ENCODE peak calls at places on chromosomes 4 and X, in nine cellular contexts. X, B, L, I, O, M, T, H and Z are unnamed samples.

GRCh38 chr4:41196633-41197332 is 17.6 kb downstream of the APBB2 start:
- DNase-seq in X (no peak), B (no peak), L (no peak), I (no peak), O (no peak), M (no peak), T (no peak), H (no peak), Z (no peak)

GRCh38 chr4:169059294-169060201 is 49.5 kb upstream of the CBR4 start:
- DNase-seq in X (no peak), B (no peak), L (no peak), I (no peak), O (no peak), M (peak), T (no peak), H (no peak), Z (no peak)

GRCh38 chr4:104128850-104129213 is 365.9 kb downstream of the CXXC4 start:
- DNase-seq in X (no peak), B (no peak), L (no peak), I (no peak), O (no peak), M (no peak), T (no peak), H (no peak), Z (no peak)

GRCh38 chr4:153159016-153159415 is 45.2 kb upstream of the TRIM2 start:
- DNase-seq in X (no peak), B (no peak), L (no peak), I (no peak), O (no peak), M (no peak), T (no peak), H (no peak), Z (no peak)

GRCh38 chr4:1579834-1580686 is 104.1 kb downstream of the FAM53A start:
- DNase-seq in X (peak), B (peak), L (peak), I (peak), O (peak), M (peak), T (no peak), H (peak), Z (peak)

GRCh38 chrX:46573331-46573895 is at the start of gene CHST7:
- DNase-seq in X (peak), B (no peak), L (peak), I (no peak), O (peak), M (peak), T (peak), H (no peak), Z (peak)

GRCh38 chrX:108299101-108299591 is 139.1 kb downstream of the COL4A6 start:
- DNase-seq in X (no peak), B (no peak), L (no peak), I (no peak), O (no peak), M (no peak), T (no peak), H (no peak), Z (no peak)

GRCh38 chr4:155342142-155342541 is 34.6 kb downstream of the MAP9 start:
- DNase-seq in X (no peak), B (no peak), L (no peak), I (no peak), O (no peak), M (no peak), T (no peak), H (no peak), Z (no peak)

GRCh38 chr4:11769425-11769824 is 340.7 kb upstream of the HS3ST1 start:
- DNase-seq in X (no peak), B (no peak), L (no peak), I (no peak), O (no peak), M (no peak), T (no peak), H (no peak), Z (no peak)

GRCh38 chrX:149198980-149199732 is 305.9 kb downstream of the IDS start:
- DNase-seq in X (no peak), B (no peak), L (no peak), I (no peak), O (no peak), M (no peak), T (no peak), H (no peak), Z (no peak)

GRCh38 chr4:127103723-127104122 is 529.0 kb upstream of the INTU start:
- DNase-seq in X (no peak), B (no peak), L (no peak), I (no peak), O (no peak), M (no peak), T (no peak), H (no peak), Z (no peak)

GRCh38 chrX:23844502-23845138 is 61.6 kb downstream of the SAT1 start:
- DNase-seq in X (peak), B (no peak), L (no peak), I (no peak), O (no peak), M (no peak), T (no peak), H (no peak), Z (peak)

GRCh38 chr4:53119685-53120084 is 246.2 kb downstream of the SCFD2 start:
- DNase-seq in X (peak), B (no peak), L (no peak), I (no peak), O (no peak), M (no peak), T (no peak), H (no peak), Z (no peak)

GRCh38 chrX:138058931-138059330 is 493.0 kb downstream of the ZIC3 start:
- DNase-seq in X (no peak), B (no peak), L (no peak), I (no peak), O (no peak), M (no peak), T (no peak), H (no peak), Z (no peak)

GRCh38 chr4:34972189-34972588 is 1272.1 kb downstream of the ARAP2 start:
- DNase-seq in X (no peak), B (no peak), L (no peak), I (no peak), O (no peak), M (no peak), T (no peak), H (no peak), Z (no peak)

GRCh38 chrX:8607326-8607725 is 124.6 kb downstream of the ANOS1 start:
- DNase-seq in X (no peak), B (no peak), L (no peak), I (no peak), O (no peak), M (no peak), T (no peak), H (no peak), Z (no peak)

GRCh38 chr4:10640535-10641159 is 43.9 kb downstream of the CLNK start:
- DNase-seq in X (no peak), B (no peak), L (no peak), I (no peak), O (no peak), M (no peak), T (no peak), H (no peak), Z (no peak)

GRCh38 chr4:143082698-143083097 is 102.0 kb upstream of the USP38 start:
- DNase-seq in X (no peak), B (no peak), L (no peak), I (no peak), O (no peak), M (no peak), T (no peak), H (no peak), Z (no peak)

GRCh38 chr4:2058264-2059033 is 678 bp upstream of the NAT8L start:
- DNase-seq in X (no peak), B (no peak), L (no peak), I (no peak), O (no peak), M (no peak), T (no peak), H (peak), Z (peak)

GRCh38 chr4:20356565-20356964 is 104.9 kb downstream of the SLIT2 start:
- DNase-seq in X (no peak), B (no peak), L (no peak), I (no peak), O (no peak), M (no peak), T (no peak), H (no peak), Z (peak)

GRCh38 chrX:1150569-1151347 is 61.7 kb downstream of the CRLF2 start:
- DNase-seq in X (no peak), B (no peak), L (no peak), I (no peak), O (no peak), M (no peak), T (no peak), H (no peak), Z (no peak)

GRCh38 chrX:68284281-68284904 is 148.9 kb downstream of the OPHN1 start:
- DNase-seq in X (no peak), B (no peak), L (no peak), I (no peak), O (no peak), M (no peak), T (no peak), H (no peak), Z (no peak)

GRCh38 chrX:152904151-152905080 is 6.5 kb downstream of the ZNF185 start:
- DNase-seq in X (peak), B (no peak), L (no peak), I (peak), O (no peak), M (peak), T (peak), H (no peak), Z (peak)

GRCh38 chr4:125198916-125199315 is 115.8 kb upstream of the FAT4 start:
- DNase-seq in X (no peak), B (no peak), L (no peak), I (no peak), O (no peak), M (no peak), T (no peak), H (no peak), Z (no peak)

GRCh38 chr4:26061248-26061986 is 147.4 kb downstream of the SMIM20 start:
- DNase-seq in X (peak), B (no peak), L (no peak), I (no peak), O (no peak), M (no peak), T (no peak), H (no peak), Z (peak)

GRCh38 chr4:74501579-74501978 is 56.6 kb downstream of the AREG start:
- DNase-seq in X (no peak), B (no peak), L (no peak), I (no peak), O (no peak), M (no peak), T (no peak), H (no peak), Z (no peak)

GRCh38 chrX:121356850-121357171 is 309.4 kb downstream of the GLUD2 start:
- DNase-seq in X (no peak), B (no peak), L (no peak), I (no peak), O (no peak), M (no peak), T (no peak), H (no peak), Z (no peak)

GRCh38 chrX:131763674-131764073 is 219.8 kb downstream of the OR13H1 start:
- DNase-seq in X (peak), B (peak), L (peak), I (peak), O (peak), M (no peak), T (no peak), H (no peak), Z (peak)

GRCh38 chr4:67727124-67727850 is 26.3 kb upstream of the UBA6 start:
- DNase-seq in X (no peak), B (no peak), L (no peak), I (no peak), O (no peak), M (no peak), T (no peak), H (no peak), Z (no peak)

GRCh38 chrX:32598707-32599106 is 612.6 kb downstream of the DMD start:
- DNase-seq in X (no peak), B (no peak), L (no peak), I (no peak), O (no peak), M (no peak), T (no peak), H (no peak), Z (no peak)

GRCh38 chr4:106299977-106300376 is 16.0 kb downstream of the TBCK start:
- DNase-seq in X (no peak), B (no peak), L (no peak), I (no peak), O (no peak), M (no peak), T (no peak), H (no peak), Z (no peak)

GRCh38 chr4:183012862-183013855 is 85.9 kb upstream of the WWC2 start:
- DNase-seq in X (peak), B (no peak), L (no peak), I (no peak), O (no peak), M (no peak), T (no peak), H (no peak), Z (no peak)

GRCh38 chrX:11664211-11664888 is 1.4 kb downstream of the ARHGAP6 start:
- DNase-seq in X (peak), B (no peak), L (no peak), I (no peak), O (no peak), M (peak), T (no peak), H (no peak), Z (peak)